ENCODE peak calls at places on chromosomes 16 and 17, in seven cellular contexts. B, A, E, C, R, V and W are unnamed samples.
A peak's percentile ranks its signal among the peaks of the same experiment; 100 is the strongest.

GRCh38 chr16:84630446-84631152 is 12.7 kb upstream of the COTL1 start:
- DNase-seq in C (no peak), V (no peak), E (no peak), B (no peak), R (no peak), A (no peak), W (no peak)

GRCh38 chr17:7228920-7229319 is 5.4 kb downstream of the DVL2 start:
- DNase-seq in B (no peak), R (no peak), A (no peak), E (no peak), C (no peak), V (no peak), W (no peak)

GRCh38 chr17:14228903-14229302 is 7.8 kb downstream of the CDRT15 start:
- DNase-seq in E (no peak), A (no peak), B (no peak), C (no peak), R (no peak), V (no peak), W (no peak)

GRCh38 chr16:74773431-74774222 is 993 bp downstream of the FA2H start:
- DNase-seq in V (no peak), B (no peak), R (no peak), E (no peak), A (no peak), C (no peak), W (no peak)

GRCh38 chr17:57629886-57630285 is 115.2 kb downstream of the CCDC182 start:
- DNase-seq in B (no peak), E (no peak), A (no peak), R (no peak), V (no peak), C (no peak), W (no peak)

GRCh38 chr17:49227436-49228261 is 2.9 kb downstream of the PHOSPHO1 start:
- DNase-seq in V (no peak), R (peak; percentile 71), B (peak; percentile 15), E (peak; percentile 65), A (peak; percentile 87), C (peak; percentile 86), W (peak; percentile 76)

GRCh38 chr17:79026345-79027273 is 2.6 kb downstream of the C1QTNF1 start:
- DNase-seq in V (no peak), E (peak; percentile 60), A (no peak), C (no peak), R (no peak), B (no peak), W (no peak)

GRCh38 chr17:65434251-65434650 is 127.2 kb downstream of the AXIN2 start:
- DNase-seq in V (no peak), E (no peak), R (no peak), B (no peak), C (no peak), A (no peak), W (no peak)

GRCh38 chr16:13480801-13481200 is 439.2 kb upstream of the ERCC4 start:
- DNase-seq in B (no peak), V (no peak), C (no peak), R (no peak), E (no peak), A (no peak), W (no peak)